ENCODE peak calls at places on chromosome 18, in seven cellular contexts. H is NCI-H1436; M is choroid plexus epithelial cell; V is skeletal muscle cell; B is mammary epithelial cell; R is NCI-H774; O is effector memory CD8-positive, alpha-beta T cell. N is an unnamed sample.
A peak's percentile ranks its signal among the peaks of the same experiment; 100 is the strongest.

GRCh38 chr18:62730926-62731325 is 15.6 kb downstream of the PHLPP1 start:
- DNase-seq in V (no peak), R (no peak), B (no peak), O (no peak), M (no peak), H (no peak), N (no peak)

GRCh38 chr18:9066817-9067306 is 35.6 kb upstream of the NDUFV2 start:
- DNase-seq in B (peak; percentile 15), O (no peak), R (no peak), V (no peak), M (no peak), H (no peak), N (no peak)

GRCh38 chr18:52348209-52348608 is 8.2 kb downstream of the DCC start:
- DNase-seq in H (no peak), O (no peak), R (no peak), V (no peak), M (peak; percentile 22), B (peak; percentile 20), N (no peak)

GRCh38 chr18:23356915-23357421 is 96.1 kb upstream of the RIOK3 start:
- DNase-seq in V (no peak), R (no peak), M (peak; percentile 92), B (no peak), H (no peak), O (no peak), N (no peak)

GRCh38 chr18:49621301-49621700 is 59.4 kb downstream of the LIPG start:
- DNase-seq in H (no peak), V (peak; percentile 37), R (no peak), M (no peak), O (no peak), B (no peak), N (no peak)

GRCh38 chr18:79718126-79718525 is 38.5 kb downstream of the CTDP1 start:
- DNase-seq in M (no peak), V (no peak), R (no peak), H (no peak), O (no peak), B (no peak), N (no peak)

GRCh38 chr18:45050712-45051639 is 370.3 kb downstream of the SETBP1 start:
- DNase-seq in B (peak; percentile 68), R (no peak), M (peak; percentile 75), O (no peak), V (peak; percentile 86), H (no peak), N (no peak)

GRCh38 chr18:48781041-48781989 is 169.4 kb downstream of the SMAD7 start:
- DNase-seq in H (no peak), V (peak; percentile 24), B (no peak), R (peak; percentile 3), M (peak; percentile 58), O (no peak), N (no peak)

GRCh38 chr18:4653418-4653817 is 198.3 kb upstream of the DLGAP1 start:
- DNase-seq in B (no peak), V (no peak), M (no peak), R (no peak), O (no peak), H (no peak), N (no peak)

GRCh38 chr18:57806891-57807280 is 3.8 kb upstream of the ATP8B1 start:
- DNase-seq in O (no peak), H (no peak), R (no peak), B (peak; percentile 66), V (no peak), M (peak; percentile 49), N (no peak)

GRCh38 chr18:36672437-36673344 is 156.1 kb downstream of the TPGS2 start:
- DNase-seq in H (peak; percentile 77), V (no peak), M (peak; percentile 68), B (peak; percentile 99), O (no peak), R (peak; percentile 18), N (no peak)

GRCh38 chr18:62999921-63000320 is 284.6 kb downstream of the PHLPP1 start:
- DNase-seq in V (no peak), O (no peak), H (no peak), M (no peak), R (no peak), B (no peak), N (no peak)

GRCh38 chr18:8948471-8949149 is 153.9 kb upstream of the NDUFV2 start:
- DNase-seq in O (no peak), V (peak; percentile 70), H (no peak), R (no peak), B (peak; percentile 88), M (peak; percentile 79), N (peak; percentile 87)

GRCh38 chr18:79519751-79520472 is 124.2 kb downstream of the NFATC1 start:
- DNase-seq in V (no peak), B (no peak), H (no peak), O (no peak), R (no peak), M (no peak), N (no peak)

GRCh38 chr18:42228581-42228980 is 273.5 kb downstream of the PIK3C3 start:
- DNase-seq in O (no peak), V (no peak), R (no peak), B (no peak), H (no peak), M (no peak), N (no peak)

N was measured in trophoblast cell.